ENCODE peak calls at places on chromosome 12, in eight cellular contexts. V is stomach; H is substantia nigra; G is uterus; P is CD8-positive, alpha-beta T cell; W is mesendoderm; K is thoracic aorta; F is dorsolateral prefrontal cortex. A is an unnamed sample.

GRCh38 chr12:49032276-49032675 is 13.7 kb upstream of the PRKAG1 start:
- DNase-seq in G (no peak), W (no peak), H (no peak), V (no peak), P (no peak), F (no peak), K (no peak), A (no peak)

GRCh38 chr12:27732281-27732680 is 21.6 kb downstream of the MRPS35 start:
- DNase-seq in V (peak), F (no peak), H (no peak), K (no peak), P (no peak), G (no peak), W (peak), A (no peak)

GRCh38 chr12:87141091-87141490 is 884.9 kb upstream of the MGAT4C start:
- DNase-seq in W (no peak), P (no peak), G (no peak), V (no peak), K (no peak), F (no peak), H (no peak), A (no peak)

GRCh38 chr12:128747441-128747840 is 76.3 kb downstream of the SLC15A4 start:
- DNase-seq in F (no peak), P (no peak), H (no peak), G (no peak), V (no peak), K (no peak), W (no peak), A (no peak)

GRCh38 chr12:90174198-90174510 is 465.5 kb upstream of the ATP2B1 start:
- DNase-seq in V (no peak), K (no peak), G (no peak), H (no peak), F (no peak), W (peak), P (no peak), A (no peak)

GRCh38 chr12:118436002-118436724 is 59.8 kb downstream of the SUDS3 start:
- DNase-seq in F (no peak), K (no peak), W (peak), V (no peak), H (no peak), G (no peak), P (no peak), A (no peak)

GRCh38 chr12:108516511-108517275 is 1.6 kb downstream of the FICD start:
- DNase-seq in K (no peak), G (no peak), H (no peak), W (peak), V (no peak), F (no peak), P (no peak), A (no peak)

GRCh38 chr12:24954261-24954660 is 5.4 kb upstream of the BCAT1 start:
- DNase-seq in W (peak), F (no peak), V (no peak), G (no peak), H (no peak), K (no peak), P (no peak), A (no peak)

GRCh38 chr12:93776581-93777018 is 99.4 kb downstream of the CRADD start:
- DNase-seq in G (no peak), P (no peak), H (no peak), K (no peak), F (no peak), V (no peak), W (no peak), A (no peak)

GRCh38 chr12:69266045-69266635 is 26.8 kb downstream of the CPSF6 start:
- DNase-seq in W (no peak), V (no peak), G (no peak), K (no peak), F (no peak), H (no peak), P (no peak), A (no peak)

GRCh38 chr12:61916856-61917255 is 343.3 kb upstream of the USP15 start:
- DNase-seq in F (no peak), W (peak), K (no peak), P (no peak), V (no peak), H (no peak), G (no peak), A (no peak)

GRCh38 chr12:12946686-12947355 is 5.1 kb downstream of the GPRC5D start:
- DNase-seq in V (no peak), W (no peak), K (no peak), F (peak), G (no peak), H (peak), P (no peak), A (no peak)

GRCh38 chr12:108332791-108333382 is 6.2 kb downstream of the CMKLR1 start:
- DNase-seq in V (no peak), K (peak), G (no peak), H (no peak), P (no peak), F (no peak), W (peak), A (no peak)

GRCh38 chr12:92476844-92477243 is 225.9 kb upstream of the PLEKHG7 start:
- DNase-seq in V (no peak), P (no peak), K (no peak), H (no peak), G (no peak), F (no peak), W (no peak), A (no peak)

GRCh38 chr12:68189766-68190700 is 30.5 kb upstream of the IFNG start:
- DNase-seq in V (no peak), G (no peak), P (no peak), F (no peak), W (no peak), H (no peak), K (no peak), A (no peak)

GRCh38 chr12:126772171-126772864 is 1494.7 kb upstream of the TMEM132C start:
- DNase-seq in F (no peak), H (no peak), W (peak), K (no peak), P (no peak), G (no peak), V (no peak), A (no peak)

GRCh38 chr12:93002278-93003054 is 73.4 kb upstream of the EEA1 start:
- DNase-seq in K (no peak), F (no peak), W (no peak), V (no peak), G (no peak), P (no peak), H (no peak), A (no peak)

GRCh38 chr12:6235906-6236640 is 35.9 kb downstream of the CD9 start:
- DNase-seq in W (no peak), K (no peak), F (no peak), V (no peak), H (no peak), G (no peak), P (no peak), A (no peak)

GRCh38 chr12:72612171-72612570 is 340.0 kb downstream of the TRHDE start:
- DNase-seq in V (no peak), W (peak), H (no peak), F (no peak), P (no peak), G (no peak), K (no peak), A (no peak)

GRCh38 chr12:123389560-123390351 is 5.8 kb downstream of the KMT5A start:
- DNase-seq in W (peak), F (no peak), G (peak), P (no peak), V (peak), H (no peak), K (no peak), A (no peak)

GRCh38 chr12:65838330-65838976 is 14.2 kb downstream of the HMGA2 start:
- DNase-seq in W (no peak), G (no peak), H (no peak), F (no peak), V (no peak), K (no peak), P (no peak), A (no peak)

GRCh38 chr12:132687211-132688164 is at the start of the genes POLE and PXMP2:
- DNase-seq in K (peak), G (peak), W (peak), V (peak), F (peak), H (peak), P (peak), A (peak)

GRCh38 chr12:117026921-117027250 is 72.3 kb downstream of the TESC start:
- DNase-seq in W (no peak), G (no peak), H (no peak), V (peak), F (no peak), K (no peak), P (no peak), A (no peak)
- H3K27ac ChIP-seq in W (no peak), G (no peak), H (no peak), V (no peak), F (peak), K (no peak), P (no peak), A (no peak)

GRCh38 chr12:101942206-101942605 is 64.8 kb downstream of the DRAM1 start:
- DNase-seq in F (no peak), H (no peak), G (no peak), V (no peak), P (no peak), K (no peak), W (no peak), A (no peak)
- H3K27ac ChIP-seq in F (no peak), H (no peak), G (no peak), V (no peak), P (no peak), K (no peak), W (no peak), A (no peak)

DNA sequence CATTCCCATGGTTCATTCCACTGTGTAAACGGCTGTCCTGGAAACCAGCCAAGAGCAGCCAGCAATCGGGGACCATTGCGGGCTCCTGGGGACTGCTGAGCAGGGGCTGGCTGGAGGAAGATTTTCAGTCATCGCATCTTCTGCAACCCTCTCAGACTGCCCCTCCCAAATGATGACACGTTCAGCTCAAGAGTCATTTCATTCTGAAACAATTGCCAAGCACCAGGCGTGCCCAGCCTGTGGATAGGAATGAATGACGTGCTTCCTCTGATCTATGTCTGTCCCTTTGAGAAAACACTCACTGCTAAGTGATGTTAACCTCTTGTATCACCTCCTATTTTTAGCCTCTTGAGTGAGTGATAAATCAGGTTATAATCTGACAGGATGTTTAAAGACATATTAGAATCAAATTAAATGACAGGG is 62.0 kb downstream of the NDUFA12 start:
- DNase-seq in H (no peak), F (peak), W (no peak), P (peak), V (no peak), K (peak), G (peak), A (peak)
- H3K27ac ChIP-seq in H (no peak), F (no peak), W (no peak), P (no peak), V (no peak), K (no peak), G (no peak), A (peak)

DNA sequence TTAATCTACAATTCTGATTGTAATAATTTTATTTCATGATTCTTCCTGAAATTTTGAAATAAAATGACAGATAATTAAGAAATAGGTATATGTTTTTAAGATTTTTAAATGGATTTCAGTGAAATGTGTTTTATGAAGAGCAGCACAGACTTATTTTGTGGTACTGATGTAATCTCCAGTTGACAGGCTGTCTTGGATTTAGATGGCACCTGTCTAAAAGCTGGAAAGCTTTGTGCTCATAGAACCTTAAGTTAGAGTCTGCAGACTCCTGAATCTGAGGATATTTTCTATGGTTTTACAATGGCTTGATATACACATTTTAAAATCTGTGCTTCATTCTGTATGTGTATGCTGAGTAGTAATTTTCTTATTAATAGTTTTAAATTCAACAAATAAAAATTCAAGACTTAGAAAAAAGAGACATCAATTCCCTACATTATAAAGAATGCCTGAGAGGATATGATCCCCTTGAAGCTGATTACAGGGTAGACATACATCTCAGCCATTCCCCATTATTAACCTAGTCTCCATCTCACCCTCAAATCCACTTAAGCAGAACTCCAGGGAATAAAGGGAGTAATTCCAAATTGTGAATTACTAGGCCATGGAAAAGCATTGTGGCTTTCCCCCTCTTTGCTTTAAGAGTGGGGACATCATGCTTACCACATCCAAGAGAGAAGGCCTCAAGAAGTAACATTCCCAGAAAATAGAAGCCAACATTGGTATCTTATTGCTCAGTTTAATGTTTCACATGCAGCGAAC is 33.7 kb upstream of the ACSS3 start:
- DNase-seq in W (no peak), P (no peak), H (no peak), G (no peak), K (no peak), F (no peak), V (no peak), A (no peak)
- H3K27ac ChIP-seq in W (no peak), P (no peak), H (no peak), G (no peak), K (no peak), F (no peak), V (no peak), A (no peak)

GRCh38 chr12:45254254-45254653 is 38.4 kb downstream of the ANO6 start:
- DNase-seq in G (no peak), V (no peak), W (no peak), P (no peak), K (no peak), H (no peak), F (no peak), A (no peak)
- H3K27ac ChIP-seq in G (no peak), V (no peak), W (no peak), P (no peak), K (no peak), H (no peak), F (no peak), A (no peak)

DNA sequence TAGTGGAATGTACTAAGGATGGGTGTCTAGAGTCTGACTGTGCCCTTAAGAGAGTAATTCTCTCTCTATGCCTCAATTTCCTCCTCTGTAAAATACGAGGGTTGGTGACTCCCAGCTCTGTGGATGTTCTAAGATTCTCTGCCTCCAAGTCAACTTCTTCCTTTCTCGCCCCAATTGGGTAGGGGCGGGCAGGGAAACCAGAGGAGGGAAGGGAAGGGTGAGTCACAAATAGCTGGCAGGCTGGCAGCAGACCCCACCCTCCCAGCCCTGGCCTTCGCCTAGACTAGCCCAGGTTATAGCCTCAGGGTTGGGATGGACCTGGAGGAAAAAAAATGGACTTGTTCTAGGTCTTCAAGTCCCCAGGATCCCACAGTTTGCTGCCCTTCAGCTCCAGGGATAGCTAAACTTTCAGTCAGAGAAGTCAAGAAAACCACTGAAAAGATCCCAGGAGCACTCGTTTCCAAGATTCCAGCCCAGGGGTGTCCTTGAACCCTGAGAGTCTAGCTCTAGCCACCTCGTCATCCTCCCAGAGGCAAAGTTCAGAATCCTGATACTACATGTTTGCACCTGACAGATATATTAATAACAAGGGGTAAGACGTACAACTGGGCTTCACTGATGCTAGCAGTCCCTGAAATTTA is 2.3 kb downstream of the DGKA start:
- DNase-seq in H (no peak), F (no peak), W (peak), P (no peak), K (no peak), V (peak), G (no peak), A (peak)
- H3K27ac ChIP-seq in H (no peak), F (no peak), W (no peak), P (peak), K (peak), V (peak), G (peak), A (peak)

A was measured in keratinocyte.